ENCODE peak calls at places on chromosome 7, in six cellular contexts. P is mammary epithelial cell, Q is heart left ventricle, E is body of pancreas, J is Panc1, O is fibroblast of lung. I is an unnamed sample. For H3K9me3, the result is how much of the 10 kb centered on the place peaks cover.

GRCh38 chr7:27920281-27920946 is 180.5 kb downstream of the TAX1BP1 start:
- DNase-seq in P (no peak), Q (no peak), E (no peak), J (no peak), O (no peak), I (no peak)

GRCh38 chr7:23530355-23530754 is 1.4 kb downstream of the TRA2A start:
- DNase-seq in P (peak), Q (no peak), E (no peak), J (no peak), O (peak), I (no peak)

GRCh38 chr7:80783688-80784327 is 135.0 kb downstream of the SEMA3C start:
- DNase-seq in P (no peak), Q (no peak), E (no peak), J (no peak), O (peak), I (no peak)

GRCh38 chr7:45687185-45687560 is 113.0 kb downstream of the ADCY1 start:
- DNase-seq in P (no peak), Q (no peak), E (no peak), J (no peak), O (no peak), I (no peak)

GRCh38 chr7:123367508-123368122 is 166.8 kb downstream of the IQUB start:
- DNase-seq in P (peak), Q (no peak), E (peak), J (peak), O (peak), I (no peak)

GRCh38 chr7:130242198-130243014 is 24.3 kb upstream of the CPA2 start:
- DNase-seq in P (peak), Q (peak), E (peak), J (peak), O (peak), I (peak)

GRCh38 chr7:39560398-39560797 is 5.8 kb upstream of the YAE1 start:
- DNase-seq in P (no peak), Q (no peak), E (no peak), J (no peak), O (no peak), I (no peak)

GRCh38 chr7:94049615-94050014 is 45.5 kb upstream of the BET1 start:
- DNase-seq in P (no peak), Q (no peak), E (no peak), J (no peak), O (no peak), I (no peak)

GRCh38 chr7:77338260-77338659 is 77.9 kb downstream of the GSAP start:
- DNase-seq in P (no peak), Q (no peak), E (no peak), J (no peak), O (no peak), I (no peak)

GRCh38 chr7:124761164-124761715 is 4.4 kb downstream of the GPR37 start:
- DNase-seq in P (no peak), Q (no peak), E (no peak), J (no peak), O (no peak), I (no peak)

GRCh38 chr7:32785365-32785764 is 106.2 kb downstream of the KBTBD2 start:
- DNase-seq in P (no peak), Q (no peak), E (no peak), J (no peak), O (no peak), I (no peak)

GRCh38 chr7:118573065-118573464 is 348.6 kb downstream of the ANKRD7 start:
- DNase-seq in P (peak), Q (no peak), E (no peak), J (no peak), O (peak), I (no peak)

GRCh38 chr7:76294344-76295024 is 8.0 kb upstream of the HSPB1 start:
- DNase-seq in P (peak), Q (peak), E (peak), J (no peak), O (peak), I (peak)

GRCh38 chr7:92843034-92843760 is 6.8 kb upstream of the CDK6 start:
- DNase-seq in P (no peak), Q (no peak), E (no peak), J (no peak), O (peak), I (no peak)

GRCh38 chr7:117873056-117873932 is at the start of gene CTTNBP2:
- DNase-seq in P (peak), Q (peak), E (peak), J (no peak), O (peak), I (no peak)

GRCh38 chr7:93055543-93056107 is 62.2 kb downstream of the SAMD9 start:
- DNase-seq in P (peak), Q (no peak), E (no peak), J (peak), O (peak), I (no peak)

GRCh38 chr7:5484921-5485320 is 61.3 kb upstream of the TNRC18 start:
- DNase-seq in P (no peak), Q (no peak), E (no peak), J (no peak), O (no peak), I (no peak)

GRCh38 chr7:32161708-32162107 is 91.5 kb upstream of the PDE1C start:
- DNase-seq in P (peak), Q (no peak), E (no peak), J (no peak), O (peak), I (no peak)

DNA sequence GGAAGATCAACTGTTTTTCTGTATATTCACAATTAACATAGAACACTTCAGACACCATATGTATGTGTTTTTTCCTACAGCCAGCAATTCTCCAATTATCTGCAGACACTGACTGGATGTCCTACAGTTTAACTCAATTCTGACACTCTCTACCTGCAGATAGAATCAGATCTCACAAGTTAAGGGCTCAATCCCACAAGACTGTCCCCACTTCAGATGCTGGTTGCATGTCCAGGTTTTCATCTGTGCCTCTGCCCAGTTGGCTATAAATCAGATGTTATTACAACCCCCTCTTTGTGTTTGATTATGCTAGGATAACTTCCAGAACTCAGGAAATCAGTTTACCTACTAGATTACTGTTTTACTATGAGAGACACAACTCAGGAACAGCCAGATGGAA is 295.9 kb downstream of the TWIST1 start:
- DNase-seq in P (no peak), Q (no peak), E (no peak), J (no peak), O (no peak), I (no peak)
- H3K9me3 ChIP-seq in P (under half), Q (under half), E (under half), J (under half), O (under half), I (under half)

DNA sequence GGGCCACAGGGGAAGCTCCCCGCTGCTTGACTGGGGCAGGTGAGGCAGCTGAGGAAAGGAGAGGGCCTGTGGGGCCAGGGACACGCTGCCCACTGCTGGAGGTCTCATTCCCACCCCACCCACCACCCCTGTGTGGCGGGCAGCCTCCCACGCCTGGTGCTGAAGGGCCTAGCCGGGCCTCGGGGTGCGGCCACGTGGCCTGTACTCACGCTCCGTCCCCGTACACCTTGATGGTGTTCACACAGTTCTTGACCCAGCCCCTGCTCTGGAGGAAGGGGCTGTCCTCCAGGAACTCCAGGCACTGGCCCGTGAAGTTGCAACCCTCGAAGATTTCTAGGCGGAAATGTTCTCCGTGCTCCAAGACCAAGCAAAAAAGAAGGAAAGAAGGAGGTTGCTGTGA is 4.0 kb downstream of the CRYGN start:
- DNase-seq in P (no peak), Q (no peak), E (no peak), J (no peak), O (no peak), I (no peak)
- H3K27ac ChIP-seq in P (no peak), Q (no peak), E (peak), J (peak), O (no peak), I (no peak)

GRCh38 chr7:26860361-26860760 is 4.0 kb downstream of the SKAP2 start:
- DNase-seq in P (peak), Q (no peak), E (no peak), J (peak), O (no peak), I (no peak)
- TF ChIP-seq CTCF in P (peak), Q (no peak), E (no peak), J (peak), O (no peak), I (no peak)

GRCh38 chr7:73312831-73313520 is 4.3 kb upstream of the NSUN5 start:
- DNase-seq in P (no peak), Q (no peak), E (no peak), J (no peak), O (no peak), I (no peak)
- H3K9me3 ChIP-seq in P (under half), Q (under half), E (under half), J (under half), O (under half), I (under half)

GRCh38 chr7:138000081-138000701 is 1.7 kb downstream of the CREB3L2 start:
- DNase-seq in P (peak), Q (peak), E (peak), J (no peak), O (peak), I (peak)
- H3K27ac ChIP-seq in P (peak), Q (peak), E (peak), J (peak), O (peak), I (peak)